ENCODE peak calls at places on chromosomes 5 and 9, in seven cellular contexts. D is IMR-90, T is heart left ventricle, P is Peyer's patch, X is ovary, N is prostate gland, M is uterus. E is an unnamed sample.

GRCh38 chr5:127801751-127802476 is 98.7 kb downstream of the CCDC192 start:
- DNase-seq in D (peak), T (no peak), M (no peak), N (peak), P (no peak), X (no peak), E (no peak)

GRCh38 chr9:77218612-77219011 is 41.3 kb downstream of the VPS13A start:
- DNase-seq in P (no peak), M (no peak), N (no peak), D (peak), T (no peak), X (no peak), E (no peak)

GRCh38 chr9:114166606-114167572 is 11.6 kb downstream of the COL27A1 start:
- DNase-seq in X (no peak), N (no peak), P (no peak), D (no peak), M (no peak), T (no peak), E (no peak)

GRCh38 chr5:61329729-61330128 is 2.3 kb upstream of the ZSWIM6 start:
- DNase-seq in D (peak), X (no peak), M (no peak), T (no peak), N (no peak), P (no peak), E (no peak)

GRCh38 chr5:174984863-174985262 is 260.5 kb downstream of the MSX2 start:
- DNase-seq in M (no peak), D (no peak), X (no peak), T (no peak), N (no peak), P (no peak), E (no peak)

GRCh38 chr5:112492291-112492690 is 73.2 kb upstream of the EPB41L4A start:
- DNase-seq in N (no peak), D (peak), X (no peak), P (peak), T (no peak), M (no peak), E (no peak)

GRCh38 chr5:68479524-68479923 is 264.0 kb downstream of the PIK3R1 start:
- DNase-seq in P (no peak), M (no peak), T (peak), X (no peak), D (peak), N (no peak), E (no peak)

GRCh38 chr9:134389659-134390058 is 63.4 kb downstream of the RXRA start:
- DNase-seq in T (no peak), M (no peak), D (no peak), P (no peak), X (no peak), N (no peak), E (no peak)

GRCh38 chr5:45205403-45205961 is 396.7 kb downstream of the MRPS30 start:
- DNase-seq in P (no peak), M (no peak), X (no peak), N (no peak), T (no peak), D (no peak), E (no peak)

GRCh38 chr9:87546704-87547103 is 49.0 kb downstream of the DAPK1 start:
- DNase-seq in P (no peak), X (no peak), N (no peak), D (no peak), T (no peak), M (no peak), E (no peak)

GRCh38 chr9:12290166-12290869 is 402.9 kb upstream of the TYRP1 start:
- DNase-seq in T (no peak), D (no peak), N (no peak), X (no peak), M (no peak), P (no peak), E (no peak)

GRCh38 chr5:178859625-178860521 is at the start of gene ZNF354B:
- DNase-seq in N (peak), X (peak), D (peak), T (peak), M (peak), P (peak), E (peak)
- TF ChIP-seq CTCF in N (peak), X (no peak), D (peak), T (no peak), M (peak), P (peak), E (no peak)

DNA sequence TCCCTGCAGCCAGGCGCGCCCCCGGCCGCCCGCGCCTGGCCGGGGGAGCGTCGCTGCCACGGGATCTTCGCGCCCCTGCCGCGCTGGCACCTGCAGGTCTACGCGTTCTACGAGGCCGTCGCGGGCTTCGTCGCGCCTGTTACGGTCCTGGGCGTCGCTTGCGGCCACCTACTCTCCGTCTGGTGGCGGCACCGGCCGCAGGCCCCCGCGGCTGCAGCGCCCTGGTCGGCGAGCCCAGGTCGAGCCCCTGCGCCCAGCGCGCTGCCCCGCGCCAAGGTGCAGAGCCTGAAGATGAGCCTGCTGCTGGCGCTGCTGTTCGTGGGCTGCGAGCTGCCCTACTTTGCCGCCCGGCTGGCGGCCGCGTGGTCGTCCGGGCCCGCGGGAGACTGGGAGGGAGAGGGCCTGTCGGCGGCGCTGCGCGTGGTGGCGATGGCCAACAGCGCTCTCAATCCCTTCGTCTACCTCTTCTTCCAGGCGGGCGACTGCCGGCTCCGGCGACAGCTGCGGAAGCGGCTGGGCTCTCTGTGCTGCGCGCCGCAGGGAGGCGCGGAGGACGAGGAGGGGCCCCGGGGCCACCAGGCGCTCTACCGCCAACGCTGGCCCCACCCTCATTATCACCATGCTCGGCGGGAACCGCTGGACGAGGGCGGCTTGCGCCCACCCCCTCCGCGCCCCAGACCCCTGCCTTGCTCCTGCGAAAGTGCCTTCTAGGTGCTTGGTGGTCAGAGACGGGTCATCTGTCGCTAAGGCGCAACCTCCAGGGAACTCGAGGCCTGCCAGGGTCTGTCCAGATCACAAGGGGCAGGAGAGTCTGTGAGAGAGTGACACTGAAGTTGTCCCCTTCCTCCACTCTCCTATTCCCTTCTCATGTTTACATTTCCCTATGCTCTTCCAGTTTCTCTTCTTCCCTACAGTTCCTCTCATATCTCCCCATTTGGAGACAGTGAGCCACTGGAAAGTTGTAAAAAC is 1.3 kb downstream of the GPR150 start:
- DNase-seq in D (no peak), N (no peak), X (peak), M (no peak), T (peak), P (peak), E (peak)
- TF ChIP-seq POLR2A in D (no peak), N (no peak), X (no peak), M (no peak), T (no peak), P (no peak), E (no peak)

GRCh38 chr5:33321026-33321425 is 119.7 kb upstream of the TARS1 start:
- DNase-seq in X (peak), D (peak), T (no peak), M (peak), P (no peak), N (no peak), E (peak)
- H3K27ac ChIP-seq in X (no peak), D (peak), T (no peak), M (peak), P (peak), N (no peak), E (no peak)

GRCh38 chr5:20974423-20974822 is 986.4 kb upstream of the CDH18 start:
- DNase-seq in T (no peak), X (no peak), P (no peak), N (no peak), M (no peak), D (no peak), E (no peak)

DNA sequence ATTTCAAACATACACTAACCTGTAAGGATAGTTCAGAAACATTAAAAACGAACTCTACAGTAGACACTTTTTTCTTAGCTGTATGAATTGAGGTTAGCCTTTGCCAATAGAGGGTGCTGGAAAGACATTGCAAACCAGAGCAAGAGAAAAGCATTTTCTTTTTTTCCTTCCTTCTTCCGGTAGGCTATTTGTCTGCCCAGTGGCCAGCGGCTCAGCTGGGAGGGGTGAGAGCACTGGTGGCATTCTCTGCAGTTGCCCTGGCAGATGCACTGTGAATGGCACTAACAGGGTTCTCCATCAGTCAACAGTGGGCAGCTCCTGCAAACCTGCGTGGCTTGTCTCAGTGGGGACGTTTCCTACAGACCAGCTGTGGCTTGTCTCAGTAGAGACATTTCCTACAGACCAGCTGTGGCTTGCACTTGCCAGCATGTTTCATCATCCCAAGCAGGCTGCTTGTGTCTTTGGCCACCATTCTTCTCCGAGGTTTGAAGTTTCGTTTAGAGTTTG is 984.5 kb upstream of the CDH18 start:
- DNase-seq in X (peak), P (peak), N (no peak), D (peak), T (peak), M (no peak), E (peak)
- TF ChIP-seq CTCF in X (no peak), P (no peak), N (no peak), D (no peak), T (peak), M (no peak), E (no peak)

GRCh38 chr9:99105152-99106043 is 485 bp downstream of the TGFBR1 start:
- DNase-seq in N (peak), X (peak), D (peak), T (peak), M (peak), P (peak), E (peak)
- TF ChIP-seq POLR2A in N (peak), X (no peak), D (peak), T (no peak), M (no peak), P (peak), E (no peak)

DNA sequence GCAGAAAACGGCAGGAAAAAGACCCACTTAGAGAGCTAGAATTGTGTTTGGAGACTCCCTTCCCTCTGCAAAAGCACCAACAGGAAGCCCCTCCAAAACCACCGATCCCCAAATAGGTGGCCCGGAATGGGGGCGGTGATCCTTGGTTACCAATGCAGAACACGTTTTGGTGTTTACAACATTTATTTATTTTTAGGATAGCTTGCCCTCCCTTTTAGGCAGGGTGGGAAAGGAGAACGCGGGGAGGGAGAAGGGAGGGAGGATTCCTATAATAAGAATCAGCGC is 579 bp upstream of the NTRK2 start:
- DNase-seq in P (no peak), M (no peak), N (no peak), T (no peak), X (no peak), D (no peak), E (no peak)
- H3K27ac ChIP-seq in P (no peak), M (no peak), N (no peak), T (no peak), X (no peak), D (no peak), E (no peak)

E was measured in gastrocnemius medialis.